ENCODE peak calls at places on chromosomes 6 and 20, in nine cellular contexts. Q, H, I, Z, R, E, F, Y and X are unnamed samples.

GRCh38 chr6:53628354-53629119 is 37.0 kb downstream of the KLHL31 start:
- DNase-seq in Q (no peak), H (peak; percentile 89), I (no peak), Z (no peak), R (no peak), E (no peak), F (no peak), Y (no peak), X (no peak)

GRCh38 chr6:1865585-1865984 is 255.9 kb downstream of the FOXC1 start:
- DNase-seq in Q (no peak), H (no peak), I (no peak), Z (no peak), R (no peak), E (no peak), F (no peak), Y (no peak), X (no peak)

GRCh38 chr6:100283288-100283687 is 181.4 kb downstream of the SIM1 start:
- DNase-seq in Q (no peak), H (peak; percentile 59), I (no peak), Z (peak; percentile 53), R (no peak), E (no peak), F (no peak), Y (no peak), X (no peak)

GRCh38 chr20:208937-209566 is 18.0 kb upstream of the DEFB129 start:
- DNase-seq in Q (no peak), H (peak; percentile 81), I (no peak), Z (peak; percentile 72), R (no peak), E (no peak), F (no peak), Y (no peak), X (no peak)

GRCh38 chr6:111842891-111843290 is 30.4 kb downstream of the FYN start:
- DNase-seq in Q (no peak), H (no peak), I (no peak), Z (no peak), R (no peak), E (no peak), F (no peak), Y (no peak), X (no peak)

GRCh38 chr6:155854787-155855186 is 399.1 kb upstream of the NOX3 start:
- DNase-seq in Q (no peak), H (no peak), I (no peak), Z (no peak), R (no peak), E (no peak), F (no peak), Y (no peak), X (no peak)

GRCh38 chr6:21664263-21665081 is 70.9 kb downstream of the SOX4 start:
- DNase-seq in Q (peak; percentile 39), H (peak; percentile 8), I (peak; percentile 82), Z (peak; percentile 15), R (peak; percentile 22), E (no peak), F (no peak), Y (peak; percentile 36), X (peak; percentile 62)

GRCh38 chr6:41589636-41590622 is 43.7 kb downstream of the FOXP4 start:
- DNase-seq in Q (no peak), H (no peak), I (no peak), Z (no peak), R (no peak), E (no peak), F (no peak), Y (no peak), X (no peak)

DNA sequence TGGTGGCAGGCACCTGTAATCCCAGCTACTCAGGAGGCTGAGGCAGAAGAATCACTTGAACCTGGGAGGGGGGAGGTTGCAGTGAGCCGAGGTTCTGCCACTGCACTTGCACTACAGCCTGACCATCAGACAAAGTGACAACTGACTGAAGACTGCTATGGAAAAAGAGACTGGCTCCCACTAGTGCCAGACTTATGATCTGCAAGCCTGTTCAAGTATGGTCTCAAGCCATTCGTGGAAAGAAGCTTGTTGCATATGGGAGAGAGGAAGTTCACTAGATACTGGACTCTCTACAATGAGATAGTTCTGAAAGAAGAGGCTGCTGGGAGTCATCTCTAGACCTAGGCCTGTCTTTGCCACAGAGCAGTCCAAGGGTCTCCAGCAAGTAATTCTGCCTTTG is 26.7 kb downstream of the MDN1 start:
- DNase-seq in Q (no peak), H (peak; percentile 34), I (no peak), Z (peak; percentile 53), R (no peak), E (peak; percentile 42), F (no peak), Y (no peak), X (peak; percentile 72)
- TF ChIP-seq CTCF in Q (peak; percentile 31), H (peak; percentile 45), I (no peak), Z (peak; percentile 30), R (no peak), E (peak; percentile 85), F (no peak), Y (peak; percentile 40), X (peak; percentile 52)

GRCh38 chr20:6055981-6056569 is 2.2 kb upstream of the LRRN4 start:
- DNase-seq in Q (no peak), H (no peak), I (no peak), Z (no peak), R (no peak), E (no peak), F (no peak), Y (no peak), X (no peak)

GRCh38 chr20:6051505-6051904 is 2.4 kb downstream of the LRRN4 start:
- DNase-seq in Q (no peak), H (peak; percentile 58), I (no peak), Z (no peak), R (no peak), E (no peak), F (no peak), Y (no peak), X (no peak)

GRCh38 chr20:6055161-6055783 is 1.4 kb upstream of the LRRN4 start:
- DNase-seq in Q (no peak), H (no peak), I (no peak), Z (no peak), R (no peak), E (no peak), F (no peak), Y (no peak), X (no peak)

GRCh38 chr20:6053064-6053775 is 640 bp downstream of the LRRN4 start:
- DNase-seq in Q (no peak), H (no peak), I (no peak), Z (no peak), R (no peak), E (no peak), F (no peak), Y (no peak), X (no peak)

DNA sequence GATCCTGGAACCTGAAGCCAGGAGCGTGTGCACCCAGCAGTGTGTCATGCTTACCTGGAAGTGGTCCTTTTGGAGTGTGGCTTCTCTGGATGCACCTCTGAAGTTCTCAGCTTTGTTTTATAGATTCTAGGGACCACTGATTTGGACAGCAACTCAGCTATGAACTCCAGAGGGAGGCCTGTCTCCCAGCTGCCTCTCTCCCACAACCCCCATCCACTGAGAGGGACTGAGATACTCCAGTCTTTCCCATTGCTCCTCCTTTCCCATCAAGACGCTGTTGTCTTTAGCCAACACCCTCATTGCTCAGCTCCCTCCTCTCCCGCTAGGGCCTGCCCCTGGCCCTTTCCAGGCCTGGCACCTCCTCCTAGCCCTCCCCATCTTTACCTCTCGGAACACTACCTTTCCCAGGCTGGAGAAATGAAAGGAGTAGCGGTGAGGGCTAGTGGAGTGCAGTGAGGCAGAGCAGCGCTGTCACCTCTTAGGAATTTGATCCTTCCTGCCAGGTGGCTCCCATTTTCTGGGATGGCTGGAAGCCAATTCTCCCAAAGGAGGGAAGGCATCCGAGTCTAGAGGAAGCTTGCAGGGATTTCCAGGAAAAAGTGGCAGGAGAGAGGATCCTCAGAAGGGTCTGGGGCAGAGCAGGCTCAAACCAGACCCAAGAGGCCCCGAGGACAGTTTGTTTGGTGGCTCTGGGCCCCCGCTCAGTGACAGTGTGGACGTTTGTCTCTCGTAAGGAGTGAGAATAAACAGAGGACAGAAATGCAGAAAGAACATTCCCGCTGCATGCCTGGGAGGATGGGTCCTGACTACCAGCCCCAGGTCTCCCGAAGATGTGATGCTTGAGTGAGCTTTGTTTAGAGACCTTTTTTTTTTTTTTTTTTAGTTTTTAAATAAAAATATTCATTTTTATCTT is at the start of gene LRRN4:
- DNase-seq in Q (no peak), H (peak; percentile 12), I (no peak), Z (no peak), R (peak; percentile 69), E (no peak), F (no peak), Y (no peak), X (no peak)
- H3K4me3 ChIP-seq in Q (no peak within 1 kb of the TSS), H (no peak within 1 kb of the TSS), I (no peak within 1 kb of the TSS), Z (no peak within 1 kb of the TSS), R (no peak within 1 kb of the TSS), E (no peak within 1 kb of the TSS), F (no peak within 1 kb of the TSS), Y (no peak within 1 kb of the TSS), X (no peak within 1 kb of the TSS)

GRCh38 chr6:110378552-110378951 is 20.4 kb upstream of the METTL24 start:
- DNase-seq in Q (no peak), H (no peak), I (no peak), Z (no peak), R (no peak), E (peak; percentile 94), F (no peak), Y (no peak), X (no peak)
- TF ChIP-seq CTCF in Q (no peak), H (no peak), I (no peak), Z (no peak), R (no peak), E (peak; percentile 55), F (no peak), Y (no peak), X (no peak)

GRCh38 chr20:6040958-6041807 is 12.7 kb downstream of the LRRN4 start:
- DNase-seq in Q (no peak), H (no peak), I (no peak), Z (no peak), R (no peak), E (no peak), F (no peak), Y (no peak), X (no peak)

GRCh38 chr20:6044102-6044501 is 9.8 kb downstream of the LRRN4 start:
- DNase-seq in Q (no peak), H (no peak), I (no peak), Z (peak; percentile 32), R (no peak), E (no peak), F (no peak), Y (no peak), X (no peak)

GRCh38 chr20:6039766-6040165 is 14.1 kb downstream of the LRRN4 start:
- DNase-seq in Q (no peak), H (no peak), I (no peak), Z (no peak), R (no peak), E (no peak), F (no peak), Y (no peak), X (no peak)

GRCh38 chr20:6040540-6040939 is 13.3 kb downstream of the LRRN4 start:
- DNase-seq in Q (no peak), H (no peak), I (no peak), Z (no peak), R (no peak), E (no peak), F (no peak), Y (no peak), X (no peak)

DNA sequence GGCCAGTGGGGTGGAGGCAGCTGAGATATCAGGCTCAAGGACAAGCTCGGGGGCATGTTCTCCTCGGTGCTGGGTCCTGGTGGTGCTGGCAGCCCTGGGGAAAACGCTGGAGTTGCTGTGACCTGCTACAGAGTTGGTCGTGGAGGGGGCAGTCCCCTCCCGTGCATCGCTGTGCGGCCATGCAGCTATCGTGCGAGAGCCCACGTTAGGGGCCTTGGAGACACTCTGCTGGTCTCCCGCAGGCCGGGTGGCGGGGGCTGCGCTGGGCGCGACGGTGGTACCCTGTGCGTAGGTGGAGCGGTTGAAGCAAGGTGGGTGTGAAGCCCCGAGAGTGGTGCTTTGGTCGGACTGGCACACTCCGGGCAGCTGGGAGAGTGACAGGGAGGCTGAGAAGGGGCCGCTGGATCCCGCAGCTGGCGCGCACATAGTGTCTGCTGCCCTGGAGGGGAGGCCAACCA is 12.0 kb downstream of the LRRN4 start:
- DNase-seq in Q (no peak), H (no peak), I (no peak), Z (no peak), R (no peak), E (no peak), F (no peak), Y (no peak), X (no peak)
- H3K4me3 ChIP-seq in Q (no peak overlapping the region), H (no peak overlapping the region), I (no peak overlapping the region), Z (no peak overlapping the region), R (no peak overlapping the region), E (no peak overlapping the region), F (no peak overlapping the region), Y (no peak overlapping the region), X (no peak overlapping the region)